ENCODE peak calls at places on chromosomes 4 and X, in four cellular contexts. Y is SK-N-SH; Q is activated CD4-positive, alpha-beta T cell treated with anti-CD3 and anti-CD28 coated beads, Interleukin-2, amount 10 ng/mL, durations not matched to agents 7 days and 5 days; O is Right ventricle myocardium superior. W is an unnamed sample.

GRCh38 chr4:130486186-130486585 is 1390.2 kb downstream of the C4orf33 start:
- DNase-seq in O (no peak), Q (no peak), Y (no peak), W (no peak)

GRCh38 chr4:86356425-86356824 is 3.4 kb downstream of the MAPK10 start:
- DNase-seq in Q (no peak), O (no peak), Y (no peak), W (no peak)

GRCh38 chr4:14812101-14812500 is 190.2 kb upstream of the CPEB2 start:
- DNase-seq in Y (no peak), Q (no peak), O (no peak), W (no peak)

GRCh38 chrX:39900788-39901170 is 197.0 kb downstream of the BCOR start:
- DNase-seq in O (no peak), Y (peak; percentile 71), Q (no peak), W (no peak)

GRCh38 chr4:80990851-80991250 is 39.7 kb upstream of the BMP3 start:
- DNase-seq in Q (no peak), Y (no peak), O (no peak), W (no peak)

GRCh38 chr4:146211440-146211839 is 2.9 kb upstream of the REELD1 start:
- DNase-seq in Q (no peak), O (no peak), Y (no peak), W (no peak)

GRCh38 chr4:41156574-41156973 is 57.8 kb downstream of the APBB2 start:
- DNase-seq in Q (no peak), Y (no peak), O (no peak), W (no peak)

GRCh38 chr4:95114521-95114920 is 356.8 kb downstream of the BMPR1B start:
- DNase-seq in O (no peak), Q (no peak), Y (no peak), W (no peak)

GRCh38 chrX:154412468-154412867 is 1.1 kb downstream of the TAFAZZIN start:
- DNase-seq in O (peak; percentile 49), Q (peak; percentile 57), Y (peak; percentile 57), W (peak; percentile 72)

GRCh38 chrX:119427024-119427794 is 28.1 kb downstream of the SLC25A43 start:
- DNase-seq in O (peak; percentile 44), Y (no peak), Q (peak; percentile 6), W (no peak)

GRCh38 chrX:154714925-154715324 is 36.0 kb downstream of the GAB3 start:
- DNase-seq in Q (peak; percentile 68), Y (peak; percentile 63), O (no peak), W (no peak)

GRCh38 chr4:94534401-94535312 is 82.9 kb downstream of the PDLIM5 start:
- DNase-seq in Q (no peak), Y (no peak), O (no peak), W (no peak)

GRCh38 chr4:130825283-130825682 is 1729.3 kb downstream of the C4orf33 start:
- DNase-seq in Q (no peak), Y (no peak), O (no peak), W (no peak)

GRCh38 chrX:47430925-47431324 is 52.1 kb downstream of the ZNF41 start:
- DNase-seq in O (no peak), Q (no peak), Y (no peak), W (no peak)

GRCh38 chr4:180953572-180953971 is 1289.6 kb upstream of the TENM3 start:
- DNase-seq in Q (no peak), Y (no peak), O (no peak), W (no peak)

GRCh38 chr4:10461091-10461849 is 4.0 kb upstream of the ZNF518B start:
- DNase-seq in Y (peak; percentile 92), O (peak; percentile 73), Q (peak; percentile 71), W (no peak)

GRCh38 chrX:97123001-97123400 is 239.3 kb downstream of the RPA4 start:
- DNase-seq in Y (no peak), O (no peak), Q (no peak), W (no peak)

GRCh38 chr4:158484173-158484885 is 37.4 kb upstream of the RXFP1 start:
- DNase-seq in O (no peak), Y (no peak), Q (no peak), W (no peak)

GRCh38 chrX:70254063-70254400 is 6.0 kb downstream of the P2RY4 start:
- DNase-seq in Q (no peak), Y (no peak), O (no peak), W (no peak)

GRCh38 chrX:37905436-37906147 is 58.2 kb upstream of the DYNLT3 start:
- DNase-seq in Y (peak; percentile 15), Q (no peak), O (no peak), W (no peak)

GRCh38 chr4:7660640-7661039 is 225.9 kb upstream of the PSAPL1 start:
- DNase-seq in Y (no peak), O (peak; percentile 18), Q (no peak), W (no peak)

GRCh38 chrX:101676571-101676970 is 16.9 kb upstream of the ARMCX2 start:
- DNase-seq in O (no peak), Y (no peak), Q (no peak), W (no peak)

GRCh38 chr4:155777971-155778710 is 19.3 kb downstream of the GUCY1B1 start:
- DNase-seq in O (no peak), Q (no peak), Y (no peak), W (no peak)

GRCh38 chr4:151921811-151922210 is 161.0 kb upstream of the GATB start:
- DNase-seq in Q (no peak), O (no peak), Y (no peak), W (no peak)

GRCh38 chr4:104494822-104495559 is at the start of gene CXXC4:
- DNase-seq in O (peak; percentile 81), Y (peak; percentile 77), Q (no peak), W (peak; percentile 68)

GRCh38 chr4:69532886-69533506 is 37.3 kb upstream of the UGT2B4 start:
- DNase-seq in Q (no peak), Y (no peak), O (no peak), W (no peak)

GRCh38 chr4:152032722-152033131 is 271.9 kb upstream of the GATB start:
- DNase-seq in Q (no peak), Y (no peak), O (no peak), W (no peak)

GRCh38 chrX:102043380-102043779 is 82.1 kb upstream of the TCEAL2 start:
- DNase-seq in O (no peak), Y (no peak), Q (no peak), W (no peak)

W was measured in suprapubic skin.